ENCODE peak calls at places on chromosomes 11 and 22, in nine cellular contexts. W is SK-N-MC, Z is SJSA1, F is neuronal stem cell, V is lower lobe of right lung, C is vagina, H is right atrium auricular region, Y is kidney, R is AG04450. N is an unnamed sample.
A peak's percentile ranks its signal among the peaks of the same experiment; 100 is the strongest.

GRCh38 chr11:130666781-130667251 is 218.4 kb downstream of the ADAMTS15 start:
- DNase-seq in H (no peak), R (no peak), F (no peak), V (no peak), Z (peak; percentile 74), Y (no peak), W (no peak), C (no peak), N (no peak)

GRCh38 chr22:25111579-25112517 is 87.8 kb upstream of the CRYBB3 start:
- DNase-seq in R (no peak), Z (no peak), C (no peak), Y (peak; percentile 86), F (no peak), W (no peak), V (peak; percentile 81), H (peak; percentile 69), N (peak; percentile 14)

GRCh38 chr11:48036011-48036410 is 55.7 kb downstream of the PTPRJ start:
- DNase-seq in V (no peak), W (no peak), Z (no peak), Y (peak; percentile 15), F (no peak), C (no peak), R (no peak), H (no peak), N (no peak)

GRCh38 chr22:26906464-26906863 is 249.1 kb downstream of the MIAT start:
- DNase-seq in W (no peak), Z (no peak), C (no peak), Y (no peak), H (no peak), F (no peak), V (no peak), R (no peak), N (no peak)

GRCh38 chr22:43293259-43293658 is 49.9 kb downstream of the SCUBE1 start:
- DNase-seq in Y (no peak), R (no peak), W (no peak), C (no peak), H (no peak), F (no peak), Z (no peak), V (no peak), N (no peak)

GRCh38 chr11:111448420-111448819 is 63.8 kb downstream of the BTG4 start:
- DNase-seq in Y (no peak), Z (no peak), R (no peak), H (no peak), F (no peak), C (no peak), V (no peak), W (no peak), N (no peak)

GRCh38 chr11:8717876-8718753 is 35.5 kb downstream of the RPL27A start:
- DNase-seq in C (no peak), W (no peak), Y (peak; percentile 86), Z (peak; percentile 87), V (no peak), R (peak; percentile 89), H (peak; percentile 76), F (no peak), N (no peak)

GRCh38 chr11:75481602-75482309 is 44.0 kb downstream of the GDPD5 start:
- DNase-seq in Y (peak; percentile 54), W (no peak), C (no peak), Z (no peak), V (no peak), R (no peak), H (no peak), F (no peak), N (no peak)

GRCh38 chr11:69691449-69691848 is 12.4 kb downstream of the FGF19 start:
- DNase-seq in Y (no peak), H (no peak), Z (no peak), C (no peak), V (no peak), R (no peak), F (no peak), W (no peak), N (no peak)

DNA sequence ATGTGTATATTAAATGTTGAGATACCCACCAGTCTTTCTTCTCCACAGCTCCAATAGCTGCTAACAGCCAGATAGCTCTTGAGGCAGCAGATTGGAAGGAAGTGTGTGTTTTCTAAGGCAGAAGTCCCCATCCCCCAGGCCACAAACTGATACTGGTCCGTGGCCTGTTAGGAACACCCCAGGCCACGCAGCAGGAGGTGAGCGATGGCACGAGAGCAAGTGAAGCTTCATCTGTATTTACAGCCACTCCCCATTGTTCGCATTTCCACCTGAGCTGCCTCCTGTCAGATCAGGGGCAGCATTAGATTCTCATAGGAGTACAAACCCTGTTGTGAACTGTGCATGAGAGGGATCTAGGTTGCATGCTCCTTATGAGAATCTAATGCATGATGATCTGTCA is 12.7 kb downstream of the CCDC73 start:
- DNase-seq in Z (no peak), R (no peak), H (no peak), C (no peak), Y (no peak), V (no peak), W (no peak), F (no peak), N (no peak)
- H3K4me3 ChIP-seq in Z (no peak overlapping the region), R (no peak overlapping the region), H (no peak overlapping the region), C (no peak overlapping the region), Y (no peak overlapping the region), V (no peak overlapping the region), W (no peak overlapping the region), F (no peak overlapping the region), N (no peak overlapping the region)

GRCh38 chr22:48643066-48643731 is 1184.5 kb downstream of the BRD1 start:
- DNase-seq in Z (no peak), W (no peak), F (no peak), R (no peak), H (no peak), Y (no peak), C (no peak), V (no peak), N (no peak)

GRCh38 chr22:48641906-48642475 is 1185.7 kb downstream of the BRD1 start:
- DNase-seq in C (no peak), R (no peak), Y (no peak), F (no peak), V (no peak), H (no peak), W (no peak), Z (no peak), N (no peak)

GRCh38 chr22:48640890-48641771 is 1186.5 kb downstream of the BRD1 start:
- DNase-seq in C (no peak), V (no peak), R (no peak), Y (no peak), W (no peak), F (no peak), H (no peak), Z (no peak), N (no peak)

GRCh38 chr22:48644108-48644507 is 1183.6 kb downstream of the BRD1 start:
- DNase-seq in Y (no peak), Z (no peak), F (no peak), W (no peak), R (no peak), H (no peak), C (no peak), V (no peak), N (no peak)

GRCh38 chr22:48642550-48642949 is 1185.1 kb downstream of the BRD1 start:
- DNase-seq in R (no peak), V (no peak), Y (no peak), C (no peak), H (no peak), Z (no peak), W (no peak), F (no peak), N (no peak)
- H3K9me3 ChIP-seq in R (peaks cover 97% of the 10 kb centered on the region), V (no peaks in the 10 kb centered on the region), Y (no peaks in the 10 kb centered on the region), C (no peaks in the 10 kb centered on the region), H (no peaks in the 10 kb centered on the region), Z (no peaks in the 10 kb centered on the region), W (no peaks in the 10 kb centered on the region), F (no peaks in the 10 kb centered on the region), N (no peaks in the 10 kb centered on the region)

DNA sequence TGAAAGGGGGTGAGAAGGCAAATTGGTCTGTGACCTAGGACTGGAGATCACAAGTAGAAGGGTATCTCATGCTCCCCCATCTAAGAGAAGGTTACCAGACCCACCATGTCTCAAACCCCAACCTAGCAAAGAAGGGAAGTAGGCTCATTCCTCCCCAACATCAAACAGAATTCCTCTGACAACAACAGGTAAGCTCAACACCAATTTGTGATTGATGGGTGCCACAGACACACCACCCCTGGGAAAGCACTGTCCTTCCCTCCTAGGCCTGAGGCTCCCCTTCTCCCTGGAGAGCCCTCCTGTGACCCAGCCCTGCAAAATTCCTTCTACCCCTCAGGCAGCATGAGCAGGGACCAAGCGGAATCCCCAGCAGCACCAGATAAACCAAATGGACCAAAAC is 154.3 kb downstream of the BUD13 start:
- DNase-seq in R (no peak), V (no peak), W (no peak), F (no peak), Z (no peak), C (no peak), Y (no peak), H (no peak), N (no peak)
- H3K4me3 ChIP-seq in R (no peak overlapping the region), V (no peak overlapping the region), W (no peak overlapping the region), F (no peak overlapping the region), Z (no peak overlapping the region), C (no peak overlapping the region), Y (no peak overlapping the region), H (no peak overlapping the region), N (no peak overlapping the region)

GRCh38 chr11:68137833-68138232 is 16.6 kb upstream of the CHKA start:
- DNase-seq in Y (no peak), R (no peak), H (no peak), V (no peak), C (no peak), W (no peak), F (no peak), Z (no peak), N (no peak)
- H3K9me3 ChIP-seq in Y (no peaks in the 10 kb centered on the region), R (peaks cover 18% of the 10 kb centered on the region), H (no peaks in the 10 kb centered on the region), V (no peaks in the 10 kb centered on the region), C (no peaks in the 10 kb centered on the region), W (no peaks in the 10 kb centered on the region), F (peaks cover 9% of the 10 kb centered on the region), Z (peaks cover 10% of the 10 kb centered on the region), N (no peaks in the 10 kb centered on the region)

DNA sequence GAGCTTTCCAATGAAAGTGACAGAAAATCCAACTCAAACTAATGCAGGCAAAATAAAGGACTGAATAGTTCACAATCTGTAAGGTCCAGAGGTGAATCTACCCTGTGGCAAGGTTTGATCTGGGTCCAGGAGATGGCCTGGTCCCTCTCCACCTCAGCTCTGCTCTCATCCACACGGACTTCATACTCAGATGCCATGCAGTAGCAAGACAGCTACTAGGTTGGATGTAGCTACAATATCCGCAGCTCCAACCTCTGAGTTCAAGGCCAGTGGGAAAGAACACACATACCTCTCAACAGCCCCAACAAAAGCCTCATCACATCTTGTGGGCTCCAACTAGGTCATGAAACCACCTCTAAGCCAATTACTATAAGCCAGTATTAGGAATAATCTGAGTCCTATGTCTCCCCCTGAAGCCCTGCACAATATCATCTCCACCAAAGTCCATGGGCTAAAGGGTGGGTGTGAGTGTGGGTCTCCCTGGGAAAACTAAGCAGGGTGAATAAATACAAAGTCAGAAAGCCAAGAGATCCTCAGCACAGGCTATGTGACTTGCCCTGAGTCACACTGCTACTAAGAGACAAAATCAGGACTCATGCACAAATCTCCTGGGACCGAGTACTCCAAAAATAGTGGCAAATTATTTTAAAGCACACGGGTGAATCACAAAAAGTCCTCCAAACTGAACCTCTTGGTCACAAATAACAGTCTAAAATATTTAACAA is 78.8 kb downstream of the LARGE1 start:
- DNase-seq in F (no peak), Y (no peak), Z (no peak), H (no peak), R (no peak), W (no peak), C (no peak), V (no peak), N (no peak)
- H3K4me3 ChIP-seq in F (no peak overlapping the region), Y (no peak overlapping the region), Z (no peak overlapping the region), H (no peak overlapping the region), R (no peak overlapping the region), W (no peak overlapping the region), C (no peak overlapping the region), V (no peak overlapping the region), N (no peak overlapping the region)

GRCh38 chr11:35511666-35512065 is 13.8 kb downstream of the PAMR1 start:
- DNase-seq in W (no peak), C (no peak), H (no peak), F (no peak), R (no peak), V (no peak), Y (no peak), Z (peak; percentile 93), N (no peak)

GRCh38 chr11:35507688-35508087 is 17.7 kb downstream of the PAMR1 start:
- DNase-seq in C (no peak), Z (no peak), R (no peak), W (no peak), F (no peak), H (no peak), Y (no peak), V (no peak), N (no peak)
- H3K9me3 ChIP-seq in C (no peaks in the 10 kb centered on the region), Z (peaks cover 3% of the 10 kb centered on the region), R (peaks cover 2% of the 10 kb centered on the region), W (no peaks in the 10 kb centered on the region), F (peaks cover 8% of the 10 kb centered on the region), H (no peaks in the 10 kb centered on the region), Y (peaks cover 3% of the 10 kb centered on the region), V (no peaks in the 10 kb centered on the region), N (no peaks in the 10 kb centered on the region)